ENCODE peak calls at places on chromosome 18, in nine cellular contexts. One of them, this sample, is unnamed. For H3K4me1, the result is how much of the 10 kb centered on the place peaks cover.

GRCh38 chr18:52992041-52992440 is 652.0 kb downstream of the DCC start:
- DNase-seq in small intestine: no peak
- DNase-seq in A549: peak
- DNase-seq in heart right ventricle: no peak
- DNase-seq in cardiac muscle cell: peak
- DNase-seq in CD8-positive, alpha-beta T cell: no peak
- DNase-seq in stomach: no peak
- DNase-seq in HepG2: peak
- DNase-seq in GM23248: no peak
- DNase-seq in this sample: peak

GRCh38 chr18:56709463-56709862 is 58.3 kb downstream of the WDR7 start:
- DNase-seq in small intestine: peak
- DNase-seq in A549: peak
- DNase-seq in heart right ventricle: no peak
- DNase-seq in cardiac muscle cell: no peak
- DNase-seq in CD8-positive, alpha-beta T cell: no peak
- DNase-seq in stomach: no peak
- DNase-seq in HepG2: peak
- DNase-seq in GM23248: peak
- DNase-seq in this sample: peak

GRCh38 chr18:79784965-79785770 is 12.6 kb upstream of the KCNG2 start:
- DNase-seq in small intestine: no peak
- DNase-seq in A549: no peak
- DNase-seq in heart right ventricle: no peak
- DNase-seq in cardiac muscle cell: no peak
- DNase-seq in CD8-positive, alpha-beta T cell: no peak
- DNase-seq in stomach: no peak
- DNase-seq in HepG2: no peak
- DNase-seq in GM23248: peak
- DNase-seq in this sample: no peak

GRCh38 chr18:68394705-68395104 is 320.2 kb downstream of the TMX3 start:
- DNase-seq in small intestine: no peak
- DNase-seq in A549: no peak
- DNase-seq in heart right ventricle: no peak
- DNase-seq in cardiac muscle cell: no peak
- DNase-seq in CD8-positive, alpha-beta T cell: no peak
- DNase-seq in stomach: no peak
- DNase-seq in HepG2: no peak
- DNase-seq in GM23248: peak
- DNase-seq in this sample: no peak

GRCh38 chr18:77249583-77250500 is at the start of gene GALR1:
- DNase-seq in small intestine: no peak
- DNase-seq in A549: no peak
- DNase-seq in heart right ventricle: no peak
- DNase-seq in cardiac muscle cell: peak
- DNase-seq in CD8-positive, alpha-beta T cell: no peak
- DNase-seq in stomach: no peak
- DNase-seq in HepG2: no peak
- DNase-seq in GM23248: peak
- DNase-seq in this sample: no peak

GRCh38 chr18:34320267-34320666 is 95.6 kb upstream of the NOL4 start:
- DNase-seq in small intestine: no peak
- DNase-seq in A549: no peak
- DNase-seq in heart right ventricle: no peak
- DNase-seq in cardiac muscle cell: no peak
- DNase-seq in CD8-positive, alpha-beta T cell: no peak
- DNase-seq in stomach: no peak
- DNase-seq in HepG2: no peak
- DNase-seq in GM23248: no peak
- DNase-seq in this sample: no peak

GRCh38 chr18:3186678-3187658 is 32.8 kb downstream of the MYOM1 start:
- DNase-seq in small intestine: peak
- DNase-seq in A549: peak
- DNase-seq in heart right ventricle: no peak
- DNase-seq in cardiac muscle cell: peak
- DNase-seq in CD8-positive, alpha-beta T cell: no peak
- DNase-seq in stomach: no peak
- DNase-seq in HepG2: peak
- DNase-seq in GM23248: no peak
- DNase-seq in this sample: peak

GRCh38 chr18:28041366-28041765 is 135.6 kb downstream of the CDH2 start:
- DNase-seq in small intestine: no peak
- DNase-seq in A549: peak
- DNase-seq in heart right ventricle: no peak
- DNase-seq in cardiac muscle cell: peak
- DNase-seq in CD8-positive, alpha-beta T cell: no peak
- DNase-seq in stomach: no peak
- DNase-seq in HepG2: no peak
- DNase-seq in GM23248: peak
- DNase-seq in this sample: peak

GRCh38 chr18:79384151-79384807 is 11.5 kb upstream of the NFATC1 start:
- DNase-seq in small intestine: no peak
- DNase-seq in A549: no peak
- DNase-seq in heart right ventricle: no peak
- DNase-seq in cardiac muscle cell: no peak
- DNase-seq in CD8-positive, alpha-beta T cell: no peak
- DNase-seq in stomach: no peak
- DNase-seq in HepG2: no peak
- DNase-seq in GM23248: peak
- DNase-seq in this sample: no peak

GRCh38 chr18:75530548-75531211 is 103.2 kb upstream of the SMIM21 start:
- DNase-seq in small intestine: no peak
- DNase-seq in A549: no peak
- DNase-seq in heart right ventricle: peak
- DNase-seq in cardiac muscle cell: no peak
- DNase-seq in CD8-positive, alpha-beta T cell: no peak
- DNase-seq in stomach: no peak
- DNase-seq in HepG2: no peak
- DNase-seq in GM23248: peak
- DNase-seq in this sample: no peak

GRCh38 chr18:2547477-2548087 is 23.7 kb downstream of the METTL4 start:
- DNase-seq in small intestine: peak
- DNase-seq in A549: peak
- DNase-seq in heart right ventricle: no peak
- DNase-seq in cardiac muscle cell: peak
- DNase-seq in CD8-positive, alpha-beta T cell: no peak
- DNase-seq in stomach: no peak
- DNase-seq in HepG2: peak
- DNase-seq in GM23248: peak
- DNase-seq in this sample: peak

GRCh38 chr18:51391731-51392130 is 194.2 kb upstream of the MEX3C start:
- DNase-seq in small intestine: no peak
- DNase-seq in A549: no peak
- DNase-seq in heart right ventricle: no peak
- DNase-seq in cardiac muscle cell: no peak
- DNase-seq in CD8-positive, alpha-beta T cell: no peak
- DNase-seq in stomach: no peak
- DNase-seq in HepG2: no peak
- DNase-seq in GM23248: no peak
- DNase-seq in this sample: no peak

GRCh38 chr18:52694804-52695203 is 354.8 kb downstream of the DCC start:
- DNase-seq in small intestine: peak
- DNase-seq in A549: peak
- DNase-seq in heart right ventricle: no peak
- DNase-seq in cardiac muscle cell: no peak
- DNase-seq in CD8-positive, alpha-beta T cell: no peak
- DNase-seq in stomach: no peak
- DNase-seq in HepG2: no peak
- DNase-seq in GM23248: peak
- DNase-seq in this sample: peak

GRCh38 chr18:56200381-56200831 is 438.0 kb downstream of the TXNL1 start:
- DNase-seq in small intestine: no peak
- DNase-seq in A549: peak
- DNase-seq in heart right ventricle: no peak
- DNase-seq in cardiac muscle cell: no peak
- DNase-seq in CD8-positive, alpha-beta T cell: no peak
- DNase-seq in stomach: no peak
- DNase-seq in HepG2: no peak
- DNase-seq in GM23248: peak
- DNase-seq in this sample: no peak

GRCh38 chr18:475202-475624 is 25.3 kb downstream of the COLEC12 start:
- DNase-seq in small intestine: no peak
- DNase-seq in A549: no peak
- DNase-seq in heart right ventricle: peak
- DNase-seq in cardiac muscle cell: peak
- DNase-seq in CD8-positive, alpha-beta T cell: no peak
- DNase-seq in stomach: no peak
- DNase-seq in HepG2: peak
- DNase-seq in GM23248: peak
- DNase-seq in this sample: no peak

GRCh38 chr18:69689081-69689759 is 258.5 kb downstream of the CD226 start:
- DNase-seq in small intestine: no peak
- DNase-seq in A549: no peak
- DNase-seq in heart right ventricle: no peak
- DNase-seq in cardiac muscle cell: no peak
- DNase-seq in CD8-positive, alpha-beta T cell: no peak
- DNase-seq in stomach: no peak
- DNase-seq in HepG2: no peak
- DNase-seq in GM23248: peak
- DNase-seq in this sample: no peak

GRCh38 chr18:23143871-23144270 is 8.6 kb downstream of the CABLES1 start:
- DNase-seq in small intestine: no peak
- DNase-seq in A549: no peak
- DNase-seq in heart right ventricle: no peak
- DNase-seq in cardiac muscle cell: peak
- DNase-seq in CD8-positive, alpha-beta T cell: no peak
- DNase-seq in stomach: no peak
- DNase-seq in HepG2: no peak
- DNase-seq in GM23248: no peak
- DNase-seq in this sample: peak

DNA sequence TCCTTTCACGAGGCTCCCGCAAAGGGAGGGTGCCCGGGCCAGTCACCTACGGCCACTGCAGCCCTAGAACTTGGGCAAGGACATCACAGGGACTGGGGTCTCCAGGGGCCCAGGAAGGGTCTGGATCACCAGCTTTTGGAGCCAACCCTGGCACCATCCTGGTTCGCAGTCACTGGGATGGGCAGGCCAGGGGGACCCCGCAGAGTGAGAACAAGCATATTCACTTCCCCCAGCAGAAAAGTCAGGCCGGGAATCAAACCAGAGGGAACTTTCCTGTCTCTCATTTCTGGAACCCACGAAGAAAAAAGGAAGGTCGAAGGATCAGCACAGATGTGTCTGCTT is 15.4 kb downstream of the SMAD7 start:
- DNase-seq in small intestine: no peak
- DNase-seq in A549: no peak
- DNase-seq in heart right ventricle: no peak
- DNase-seq in cardiac muscle cell: no peak
- DNase-seq in CD8-positive, alpha-beta T cell: no peak
- DNase-seq in stomach: no peak
- DNase-seq in HepG2: no peak
- DNase-seq in GM23248: no peak
- DNase-seq in this sample: no peak
- H3K4me1 ChIP-seq in small intestine: under half
- H3K4me1 ChIP-seq in A549: half or more
- H3K4me1 ChIP-seq in heart right ventricle: half or more
- H3K4me1 ChIP-seq in cardiac muscle cell: half or more
- H3K4me1 ChIP-seq in CD8-positive, alpha-beta T cell: half or more
- H3K4me1 ChIP-seq in stomach: half or more
- H3K4me1 ChIP-seq in HepG2: half or more
- H3K4me1 ChIP-seq in GM23248: half or more
- H3K4me1 ChIP-seq in this sample: half or more

GRCh38 chr18:13296868-13297574 is 78.5 kb downstream of the LDLRAD4 start:
- DNase-seq in small intestine: no peak
- DNase-seq in A549: no peak
- DNase-seq in heart right ventricle: no peak
- DNase-seq in cardiac muscle cell: no peak
- DNase-seq in CD8-positive, alpha-beta T cell: no peak
- DNase-seq in stomach: no peak
- DNase-seq in HepG2: no peak
- DNase-seq in GM23248: no peak
- DNase-seq in this sample: no peak
- H3K27ac ChIP-seq in small intestine: no peak
- H3K27ac ChIP-seq in A549: no peak
- H3K27ac ChIP-seq in heart right ventricle: no peak
- H3K27ac ChIP-seq in cardiac muscle cell: no peak
- H3K27ac ChIP-seq in CD8-positive, alpha-beta T cell: no peak
- H3K27ac ChIP-seq in stomach: no peak
- H3K27ac ChIP-seq in HepG2: no peak
- H3K27ac ChIP-seq in GM23248: no peak
- H3K27ac ChIP-seq in this sample: no peak

GRCh38 chr18:44729631-44730101 is 49.0 kb downstream of the SETBP1 start:
- DNase-seq in small intestine: peak
- DNase-seq in A549: no peak
- DNase-seq in heart right ventricle: no peak
- DNase-seq in cardiac muscle cell: no peak
- DNase-seq in CD8-positive, alpha-beta T cell: peak
- DNase-seq in stomach: no peak
- DNase-seq in HepG2: no peak
- DNase-seq in GM23248: peak
- DNase-seq in this sample: peak
- H3K4me1 ChIP-seq in small intestine: under half
- H3K4me1 ChIP-seq in A549: under half
- H3K4me1 ChIP-seq in heart right ventricle: under half
- H3K4me1 ChIP-seq in cardiac muscle cell: under half
- H3K4me1 ChIP-seq in CD8-positive, alpha-beta T cell: under half
- H3K4me1 ChIP-seq in stomach: under half
- H3K4me1 ChIP-seq in HepG2: under half
- H3K4me1 ChIP-seq in GM23248: half or more
- H3K4me1 ChIP-seq in this sample: half or more

GRCh38 chr18:38956068-38956467 is 1390.5 kb upstream of the CELF4 start:
- DNase-seq in small intestine: no peak
- DNase-seq in A549: no peak
- DNase-seq in heart right ventricle: no peak
- DNase-seq in cardiac muscle cell: no peak
- DNase-seq in CD8-positive, alpha-beta T cell: no peak
- DNase-seq in stomach: no peak
- DNase-seq in HepG2: no peak
- DNase-seq in GM23248: no peak
- DNase-seq in this sample: no peak

GRCh38 chr18:38948436-38948835 is 1382.8 kb upstream of the CELF4 start:
- DNase-seq in small intestine: no peak
- DNase-seq in A549: no peak
- DNase-seq in heart right ventricle: no peak
- DNase-seq in cardiac muscle cell: no peak
- DNase-seq in CD8-positive, alpha-beta T cell: no peak
- DNase-seq in stomach: no peak
- DNase-seq in HepG2: no peak
- DNase-seq in GM23248: no peak
- DNase-seq in this sample: peak

GRCh38 chr18:38951633-38952032 is 1386.0 kb upstream of the CELF4 start:
- DNase-seq in small intestine: no peak
- DNase-seq in A549: no peak
- DNase-seq in heart right ventricle: no peak
- DNase-seq in cardiac muscle cell: no peak
- DNase-seq in CD8-positive, alpha-beta T cell: no peak
- DNase-seq in stomach: no peak
- DNase-seq in HepG2: no peak
- DNase-seq in GM23248: no peak
- DNase-seq in this sample: no peak
- H3K27ac ChIP-seq in small intestine: no peak
- H3K27ac ChIP-seq in A549: no peak
- H3K27ac ChIP-seq in heart right ventricle: no peak
- H3K27ac ChIP-seq in cardiac muscle cell: no peak
- H3K27ac ChIP-seq in CD8-positive, alpha-beta T cell: no peak
- H3K27ac ChIP-seq in stomach: no peak
- H3K27ac ChIP-seq in HepG2: no peak
- H3K27ac ChIP-seq in GM23248: no peak
- H3K27ac ChIP-seq in this sample: no peak

GRCh38 chr18:31792580-31792911 is 31.9 kb upstream of the SLC25A52 start:
- DNase-seq in small intestine: peak
- DNase-seq in A549: no peak
- DNase-seq in heart right ventricle: no peak
- DNase-seq in cardiac muscle cell: no peak
- DNase-seq in CD8-positive, alpha-beta T cell: no peak
- DNase-seq in stomach: no peak
- DNase-seq in HepG2: peak
- DNase-seq in GM23248: no peak
- DNase-seq in this sample: no peak
- H3K4me1 ChIP-seq in small intestine: under half
- H3K4me1 ChIP-seq in A549: under half
- H3K4me1 ChIP-seq in heart right ventricle: under half
- H3K4me1 ChIP-seq in cardiac muscle cell: under half
- H3K4me1 ChIP-seq in CD8-positive, alpha-beta T cell: under half
- H3K4me1 ChIP-seq in stomach: under half
- H3K4me1 ChIP-seq in HepG2: under half
- H3K4me1 ChIP-seq in GM23248: under half
- H3K4me1 ChIP-seq in this sample: under half

This sample was measured in hepatocyte.